ENCODE peak calls at places on chromosomes 12 and 14, in six cellular contexts. H is fibroblast of the aortic adventitia, D is tibial nerve, R is AG09309, X is NB4, Y is stomach. O is an unnamed sample.

GRCh38 chr12:16564675-16565074 is 41.3 kb downstream of the LMO3 start:
- DNase-seq in R (no peak), D (no peak), H (no peak), X (no peak), Y (no peak), O (no peak)

GRCh38 chr14:32648434-32648833 is 290.2 kb upstream of the NPAS3 start:
- DNase-seq in Y (no peak), H (peak), X (no peak), D (no peak), R (peak), O (peak)

GRCh38 chr14:69346710-69347109 is 51.4 kb downstream of the ERH start:
- DNase-seq in D (no peak), X (no peak), H (no peak), Y (peak), R (no peak), O (no peak)

GRCh38 chr12:13463189-13463588 is 266.7 kb downstream of the EMP1 start:
- DNase-seq in H (no peak), D (no peak), Y (no peak), R (no peak), X (no peak), O (no peak)

GRCh38 chr12:116142936-116143882 is 134.3 kb downstream of the MED13L start:
- DNase-seq in R (no peak), H (peak), X (peak), Y (no peak), D (no peak), O (no peak)

GRCh38 chr14:67943947-67944346 is 124.4 kb downstream of the RAD51B start:
- DNase-seq in H (peak), X (peak), Y (peak), R (peak), D (peak), O (no peak)

GRCh38 chr14:32307881-32308582 is 21.1 kb upstream of the AKAP6 start:
- DNase-seq in D (no peak), X (no peak), R (no peak), H (no peak), Y (peak), O (peak)

GRCh38 chr12:68769941-68770340 is 24.0 kb downstream of the SLC35E3 start:
- DNase-seq in Y (no peak), H (no peak), X (no peak), D (no peak), R (no peak), O (no peak)

GRCh38 chr14:60753264-60754126 is 18.9 kb downstream of the MNAT1 start:
- DNase-seq in X (peak), R (peak), H (no peak), Y (no peak), D (no peak), O (no peak)

GRCh38 chr12:84912191-84913142 is at the start of gene SLC6A15:
- DNase-seq in Y (no peak), D (no peak), X (no peak), H (peak), R (no peak), O (no peak)

GRCh38 chr12:53096089-53096741 is 1.3 kb upstream of the IGFBP6 start:
- DNase-seq in X (no peak), D (peak), R (peak), Y (peak), H (peak), O (no peak)

GRCh38 chr12:53096761-53097160 is 706 bp upstream of the IGFBP6 start:
- DNase-seq in X (no peak), R (no peak), Y (peak), D (no peak), H (peak), O (no peak)

GRCh38 chr12:53097564-53098353 is at the start of gene IGFBP6:
- DNase-seq in D (peak), X (peak), R (no peak), H (peak), Y (peak), O (no peak)

GRCh38 chr12:53098354-53098981 is 1.0 kb downstream of the IGFBP6 start:
- DNase-seq in Y (peak), H (peak), R (no peak), D (peak), X (no peak), O (no peak)

DNA sequence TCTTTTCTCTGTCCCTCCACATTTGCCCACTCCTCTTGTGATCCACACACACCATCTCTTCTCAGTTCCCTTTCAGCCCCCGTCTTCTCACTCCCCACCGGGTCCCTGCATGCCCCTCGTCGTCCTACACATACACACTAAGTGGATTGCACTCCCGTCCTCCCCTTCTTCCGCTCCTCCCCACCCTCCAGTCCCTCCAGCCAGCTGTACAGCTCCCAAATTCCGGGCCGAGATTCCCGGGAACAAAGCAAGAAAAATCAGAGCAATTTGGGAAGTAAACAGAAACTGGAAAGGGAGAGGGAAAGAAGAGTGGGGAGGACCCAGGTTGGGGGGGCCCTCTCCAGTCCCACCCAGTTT is 282 bp upstream of the IGFBP6 start:
- DNase-seq in X (no peak), H (peak), Y (no peak), D (no peak), R (no peak), O (no peak)
- H3K4me3 ChIP-seq in X (no peak), H (peak), Y (peak), D (peak), R (peak), O (no peak)

GRCh38 chr12:18969512-18969911 is 160.0 kb upstream of the PLEKHA5 start:
- DNase-seq in X (no peak), Y (no peak), D (no peak), H (no peak), R (no peak), O (no peak)

GRCh38 chr12:18966927-18967326 is 162.6 kb upstream of the PLEKHA5 start:
- DNase-seq in H (no peak), R (no peak), X (no peak), Y (no peak), D (no peak), O (no peak)

GRCh38 chr12:18970603-18971002 is 158.9 kb upstream of the PLEKHA5 start:
- DNase-seq in Y (no peak), R (no peak), X (no peak), D (no peak), H (no peak), O (no peak)

GRCh38 chr12:18967814-18968213 is 161.7 kb upstream of the PLEKHA5 start:
- DNase-seq in Y (peak), X (no peak), R (no peak), H (peak), D (no peak), O (no peak)

GRCh38 chr12:18965210-18965609 is 164.3 kb upstream of the PLEKHA5 start:
- DNase-seq in X (no peak), R (no peak), D (no peak), Y (no peak), H (no peak), O (no peak)
- TF ChIP-seq CTCF in X (no peak), R (no peak), D (no peak), Y (no peak), H (no peak), O (no peak)

GRCh38 chr12:65170245-65170881 is 980 bp downstream of the LEMD3 start:
- DNase-seq in Y (peak), X (peak), D (peak), H (peak), R (no peak), O (no peak)

GRCh38 chr12:65169311-65170244 is at the start of gene LEMD3:
- DNase-seq in X (peak), Y (peak), R (peak), H (peak), D (peak), O (peak)

GRCh38 chr12:65171073-65171472 is 1.7 kb downstream of the LEMD3 start:
- DNase-seq in R (no peak), D (no peak), Y (no peak), X (no peak), H (peak), O (no peak)

GRCh38 chr12:65168606-65169310 is 625 bp upstream of the LEMD3 start:
- DNase-seq in D (no peak), Y (no peak), R (no peak), H (no peak), X (no peak), O (no peak)

GRCh38 chr12:65171870-65172269 is 2.5 kb downstream of the LEMD3 start:
- DNase-seq in Y (no peak), H (no peak), R (no peak), X (peak), D (no peak), O (no peak)
- H3K4me3 ChIP-seq in Y (peak), H (peak), R (peak), X (peak), D (peak), O (no peak)

GRCh38 chr12:96134200-96134599 is 60.0 kb upstream of the ELK3 start:
- DNase-seq in X (no peak), D (no peak), R (no peak), H (no peak), Y (no peak), O (no peak)
- TF ChIP-seq CTCF in X (no peak), D (no peak), R (no peak), H (no peak), Y (no peak), O (no peak)

DNA sequence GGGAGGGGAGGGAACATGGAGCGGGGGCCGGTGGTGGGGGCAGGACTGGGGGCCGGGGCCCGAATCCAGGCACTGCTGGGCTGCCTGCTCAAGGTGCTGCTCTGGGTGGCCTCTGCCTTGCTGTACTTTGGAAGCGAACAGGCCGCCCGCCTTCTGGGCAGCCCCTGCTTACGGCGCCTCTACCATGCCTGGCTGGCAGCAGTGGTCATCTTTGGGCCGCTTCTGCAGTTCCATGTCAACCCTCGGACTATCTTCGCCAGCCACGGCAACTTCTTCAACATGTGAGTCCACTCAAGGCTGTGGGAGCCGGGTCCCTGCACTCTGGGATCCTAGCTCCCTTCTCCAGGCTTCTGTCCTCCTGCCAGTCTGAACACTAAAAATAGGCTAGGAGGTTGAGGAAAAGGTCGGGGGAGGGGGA is 1.1 kb downstream of the FITM1 start:
- DNase-seq in R (no peak), H (no peak), Y (no peak), X (no peak), D (no peak), O (no peak)
- H3K4me3 ChIP-seq in R (no peak), H (no peak), Y (no peak), X (no peak), D (no peak), O (no peak)

GRCh38 chr12:27233814-27234213 is 10.3 kb upstream of the STK38L start:
- DNase-seq in D (no peak), Y (no peak), R (no peak), X (no peak), H (no peak), O (no peak)
- TF ChIP-seq CTCF in D (no peak), Y (no peak), R (no peak), X (peak), H (no peak), O (no peak)